ENCODE peak calls at places on chromosomes 7 and 10, in six cellular contexts. One of them, this sample, is unnamed.

GRCh38 chr10:118615888-118616287 is 20.4 kb upstream of the PRLHR start:
- DNase-seq in aorta: no peak
- DNase-seq in A172: no peak
- DNase-seq in heart left ventricle: no peak
- DNase-seq in pons: no peak
- DNase-seq in Right ventricle myocardium superior: no peak
- DNase-seq in this sample: no peak

GRCh38 chr10:75398238-75398629 is 3.3 kb downstream of the ZNF503 start:
- DNase-seq in heart left ventricle: no peak
- DNase-seq in pons: no peak
- DNase-seq in aorta: no peak
- DNase-seq in Right ventricle myocardium superior: no peak
- DNase-seq in A172: no peak
- DNase-seq in this sample: no peak

GRCh38 chr10:24208661-24209420 is at the start of gene KIAA1217:
- DNase-seq in pons: no peak
- DNase-seq in aorta: peak
- DNase-seq in heart left ventricle: peak
- DNase-seq in A172: peak
- DNase-seq in Right ventricle myocardium superior: peak
- DNase-seq in this sample: peak

GRCh38 chr10:70816220-70816894 is 609 bp downstream of the SGPL1 start:
- DNase-seq in Right ventricle myocardium superior: peak
- DNase-seq in A172: peak
- DNase-seq in heart left ventricle: peak
- DNase-seq in pons: peak
- DNase-seq in aorta: peak
- DNase-seq in this sample: peak

GRCh38 chr10:52949899-52950298 is 177.3 kb upstream of the MBL2 start:
- DNase-seq in pons: no peak
- DNase-seq in A172: no peak
- DNase-seq in Right ventricle myocardium superior: no peak
- DNase-seq in aorta: no peak
- DNase-seq in heart left ventricle: no peak
- DNase-seq in this sample: no peak

GRCh38 chr7:98771519-98772241 is 98.1 kb downstream of the TMEM130 start:
- DNase-seq in A172: peak
- DNase-seq in Right ventricle myocardium superior: peak
- DNase-seq in aorta: peak
- DNase-seq in pons: peak
- DNase-seq in heart left ventricle: peak
- DNase-seq in this sample: no peak

GRCh38 chr7:149828357-149829309 is 9.5 kb upstream of the ZNF862 start:
- DNase-seq in Right ventricle myocardium superior: no peak
- DNase-seq in aorta: peak
- DNase-seq in A172: no peak
- DNase-seq in heart left ventricle: no peak
- DNase-seq in pons: no peak
- DNase-seq in this sample: no peak

GRCh38 chr7:1961776-1962276 is 270.9 kb downstream of the MAD1L1 start:
- DNase-seq in aorta: no peak
- DNase-seq in pons: no peak
- DNase-seq in A172: peak
- DNase-seq in heart left ventricle: peak
- DNase-seq in Right ventricle myocardium superior: no peak
- DNase-seq in this sample: no peak

GRCh38 chr7:12207046-12207445 is 4.0 kb upstream of the TMEM106B start:
- DNase-seq in heart left ventricle: no peak
- DNase-seq in aorta: no peak
- DNase-seq in Right ventricle myocardium superior: peak
- DNase-seq in pons: no peak
- DNase-seq in A172: no peak
- DNase-seq in this sample: no peak

This sample was measured in lower leg skin.